ENCODE peak calls at places on chromosomes 5 and 9, in nine cellular contexts. One of them, this sample, is unnamed.

GRCh38 chr9:134186471-134187109 is 22.2 kb upstream of the RNU6ATAC start:
- DNase-seq in iPS DF 6.9: no peak
- DNase-seq in GM12878: no peak
- DNase-seq in aorta: peak
- DNase-seq in AG10803: no peak
- DNase-seq in choroid plexus epithelial cell: no peak
- DNase-seq in A549: no peak
- DNase-seq in Karpas-422: no peak
- DNase-seq in CD8-positive, alpha-beta T cell: no peak
- DNase-seq in this sample: no peak

GRCh38 chr5:26121343-26121742 is 917.0 kb downstream of the CDH9 start:
- DNase-seq in GM12878: no peak
- DNase-seq in Karpas-422: no peak
- DNase-seq in AG10803: no peak
- DNase-seq in CD8-positive, alpha-beta T cell: no peak
- DNase-seq in A549: no peak
- DNase-seq in choroid plexus epithelial cell: no peak
- DNase-seq in aorta: no peak
- DNase-seq in iPS DF 6.9: no peak
- DNase-seq in this sample: no peak

GRCh38 chr9:38020251-38021076 is 48.6 kb downstream of the SHB start:
- DNase-seq in A549: no peak
- DNase-seq in GM12878: no peak
- DNase-seq in AG10803: no peak
- DNase-seq in choroid plexus epithelial cell: no peak
- DNase-seq in aorta: no peak
- DNase-seq in CD8-positive, alpha-beta T cell: no peak
- DNase-seq in iPS DF 6.9: no peak
- DNase-seq in Karpas-422: peak
- DNase-seq in this sample: no peak

GRCh38 chr9:21830589-21830988 is 28.2 kb downstream of the MTAP start:
- DNase-seq in A549: peak
- DNase-seq in Karpas-422: no peak
- DNase-seq in iPS DF 6.9: no peak
- DNase-seq in AG10803: no peak
- DNase-seq in aorta: no peak
- DNase-seq in choroid plexus epithelial cell: no peak
- DNase-seq in GM12878: no peak
- DNase-seq in CD8-positive, alpha-beta T cell: no peak
- DNase-seq in this sample: no peak

GRCh38 chr5:59795141-59795540 is 98.4 kb downstream of the PDE4D start:
- DNase-seq in iPS DF 6.9: no peak
- DNase-seq in AG10803: no peak
- DNase-seq in Karpas-422: no peak
- DNase-seq in aorta: no peak
- DNase-seq in CD8-positive, alpha-beta T cell: no peak
- DNase-seq in GM12878: no peak
- DNase-seq in choroid plexus epithelial cell: no peak
- DNase-seq in A549: no peak
- DNase-seq in this sample: no peak

GRCh38 chr9:89421595-89421994 is 76.3 kb downstream of the SEMA4D start:
- DNase-seq in Karpas-422: no peak
- DNase-seq in GM12878: no peak
- DNase-seq in CD8-positive, alpha-beta T cell: no peak
- DNase-seq in aorta: no peak
- DNase-seq in A549: no peak
- DNase-seq in choroid plexus epithelial cell: peak
- DNase-seq in iPS DF 6.9: no peak
- DNase-seq in AG10803: no peak
- DNase-seq in this sample: no peak

GRCh38 chr5:52809884-52810283 is 22.2 kb downstream of the ITGA1 start:
- DNase-seq in A549: no peak
- DNase-seq in aorta: no peak
- DNase-seq in iPS DF 6.9: no peak
- DNase-seq in GM12878: no peak
- DNase-seq in CD8-positive, alpha-beta T cell: no peak
- DNase-seq in choroid plexus epithelial cell: peak
- DNase-seq in AG10803: peak
- DNase-seq in Karpas-422: no peak
- DNase-seq in this sample: no peak

GRCh38 chr9:86893811-86894490 is 53.4 kb downstream of the GAS1 start:
- DNase-seq in CD8-positive, alpha-beta T cell: no peak
- DNase-seq in choroid plexus epithelial cell: no peak
- DNase-seq in GM12878: no peak
- DNase-seq in Karpas-422: no peak
- DNase-seq in aorta: no peak
- DNase-seq in iPS DF 6.9: peak
- DNase-seq in AG10803: peak
- DNase-seq in A549: no peak
- DNase-seq in this sample: no peak

GRCh38 chr5:95920822-95921221 is 40.8 kb downstream of the ELL2 start:
- DNase-seq in A549: no peak
- DNase-seq in CD8-positive, alpha-beta T cell: no peak
- DNase-seq in choroid plexus epithelial cell: no peak
- DNase-seq in iPS DF 6.9: no peak
- DNase-seq in AG10803: no peak
- DNase-seq in GM12878: no peak
- DNase-seq in Karpas-422: no peak
- DNase-seq in aorta: no peak
- DNase-seq in this sample: no peak

GRCh38 chr5:29382735-29383280 is 1810.7 kb upstream of the CDH6 start:
- DNase-seq in Karpas-422: no peak
- DNase-seq in aorta: no peak
- DNase-seq in AG10803: no peak
- DNase-seq in choroid plexus epithelial cell: no peak
- DNase-seq in GM12878: no peak
- DNase-seq in iPS DF 6.9: no peak
- DNase-seq in CD8-positive, alpha-beta T cell: no peak
- DNase-seq in A549: no peak
- DNase-seq in this sample: no peak

GRCh38 chr5:106759581-106759980 is 911.2 kb downstream of the EFNA5 start:
- DNase-seq in GM12878: no peak
- DNase-seq in choroid plexus epithelial cell: peak
- DNase-seq in CD8-positive, alpha-beta T cell: no peak
- DNase-seq in aorta: peak
- DNase-seq in iPS DF 6.9: no peak
- DNase-seq in A549: no peak
- DNase-seq in AG10803: no peak
- DNase-seq in Karpas-422: no peak
- DNase-seq in this sample: no peak

GRCh38 chr9:117081641-117082317 is 333.1 kb downstream of the ASTN2 start:
- DNase-seq in Karpas-422: no peak
- DNase-seq in choroid plexus epithelial cell: peak
- DNase-seq in aorta: no peak
- DNase-seq in GM12878: no peak
- DNase-seq in CD8-positive, alpha-beta T cell: no peak
- DNase-seq in iPS DF 6.9: no peak
- DNase-seq in AG10803: no peak
- DNase-seq in A549: no peak
- DNase-seq in this sample: no peak

GRCh38 chr5:54234304-54234938 is 76.0 kb downstream of the ARL15 start:
- DNase-seq in CD8-positive, alpha-beta T cell: no peak
- DNase-seq in choroid plexus epithelial cell: peak
- DNase-seq in aorta: no peak
- DNase-seq in GM12878: no peak
- DNase-seq in Karpas-422: peak
- DNase-seq in iPS DF 6.9: no peak
- DNase-seq in AG10803: peak
- DNase-seq in A549: peak
- DNase-seq in this sample: no peak

GRCh38 chr9:96327694-96328352 is 25.8 kb upstream of the HSD17B3 start:
- DNase-seq in Karpas-422: peak
- DNase-seq in CD8-positive, alpha-beta T cell: peak
- DNase-seq in A549: peak
- DNase-seq in AG10803: peak
- DNase-seq in choroid plexus epithelial cell: peak
- DNase-seq in GM12878: peak
- DNase-seq in aorta: no peak
- DNase-seq in iPS DF 6.9: no peak
- DNase-seq in this sample: no peak

GRCh38 chr9:99478469-99479027 is 256.5 kb downstream of the SEC61B start:
- DNase-seq in A549: no peak
- DNase-seq in CD8-positive, alpha-beta T cell: no peak
- DNase-seq in Karpas-422: no peak
- DNase-seq in GM12878: no peak
- DNase-seq in aorta: no peak
- DNase-seq in choroid plexus epithelial cell: no peak
- DNase-seq in AG10803: no peak
- DNase-seq in iPS DF 6.9: no peak
- DNase-seq in this sample: no peak

GRCh38 chr9:131731237-131731995 is 8.5 kb downstream of the RAPGEF1 start:
- DNase-seq in Karpas-422: no peak
- DNase-seq in iPS DF 6.9: no peak
- DNase-seq in AG10803: no peak
- DNase-seq in A549: no peak
- DNase-seq in aorta: no peak
- DNase-seq in CD8-positive, alpha-beta T cell: peak
- DNase-seq in GM12878: no peak
- DNase-seq in choroid plexus epithelial cell: no peak
- DNase-seq in this sample: no peak

DNA sequence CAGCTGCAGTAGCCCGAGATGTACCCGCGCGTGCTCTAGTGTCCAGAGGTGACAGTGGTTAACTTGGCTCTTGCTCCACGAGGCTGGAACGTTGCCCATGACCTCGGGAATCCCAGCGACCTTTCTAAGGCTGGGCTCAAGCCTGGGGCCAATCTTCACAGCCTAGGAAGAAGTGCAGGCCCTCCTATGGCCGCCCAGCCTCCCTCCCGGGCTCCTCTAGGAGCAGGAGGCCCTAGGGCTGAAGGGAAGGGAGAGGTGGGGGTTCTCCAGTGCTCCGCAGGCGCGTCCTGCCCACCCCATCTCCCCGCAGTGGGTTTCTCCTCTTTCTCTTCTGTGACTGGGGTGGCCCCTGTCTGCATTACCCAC is 13.3 kb downstream of the NR2F1 start:
- DNase-seq in AG10803: no peak
- DNase-seq in A549: no peak
- DNase-seq in iPS DF 6.9: no peak
- DNase-seq in Karpas-422: no peak
- DNase-seq in choroid plexus epithelial cell: peak
- DNase-seq in aorta: no peak
- DNase-seq in CD8-positive, alpha-beta T cell: no peak
- DNase-seq in GM12878: no peak
- DNase-seq in this sample: no peak
- H3K4me3 ChIP-seq in AG10803: no peak
- H3K4me3 ChIP-seq in A549: no peak
- H3K4me3 ChIP-seq in iPS DF 6.9: no peak
- H3K4me3 ChIP-seq in Karpas-422: no peak
- H3K4me3 ChIP-seq in choroid plexus epithelial cell: no peak
- H3K4me3 ChIP-seq in aorta: no peak
- H3K4me3 ChIP-seq in CD8-positive, alpha-beta T cell: no peak
- H3K4me3 ChIP-seq in GM12878: no peak
- H3K4me3 ChIP-seq in this sample: no peak

GRCh38 chr9:14348241-14349140 is 34.5 kb upstream of the NFIB start:
- DNase-seq in GM12878: no peak
- DNase-seq in A549: no peak
- DNase-seq in Karpas-422: no peak
- DNase-seq in choroid plexus epithelial cell: peak
- DNase-seq in iPS DF 6.9: no peak
- DNase-seq in aorta: peak
- DNase-seq in AG10803: no peak
- DNase-seq in CD8-positive, alpha-beta T cell: no peak
- DNase-seq in this sample: no peak

GRCh38 chr9:14351206-14351605 is 37.3 kb upstream of the NFIB start:
- DNase-seq in Karpas-422: no peak
- DNase-seq in CD8-positive, alpha-beta T cell: no peak
- DNase-seq in A549: no peak
- DNase-seq in iPS DF 6.9: no peak
- DNase-seq in GM12878: no peak
- DNase-seq in choroid plexus epithelial cell: no peak
- DNase-seq in aorta: no peak
- DNase-seq in AG10803: no peak
- DNase-seq in this sample: no peak

GRCh38 chr9:14349141-14349817 is 35.3 kb upstream of the NFIB start:
- DNase-seq in iPS DF 6.9: no peak
- DNase-seq in Karpas-422: no peak
- DNase-seq in aorta: no peak
- DNase-seq in GM12878: no peak
- DNase-seq in choroid plexus epithelial cell: no peak
- DNase-seq in CD8-positive, alpha-beta T cell: no peak
- DNase-seq in AG10803: no peak
- DNase-seq in A549: no peak
- DNase-seq in this sample: no peak

GRCh38 chr9:14350766-14351165 is 36.8 kb upstream of the NFIB start:
- DNase-seq in choroid plexus epithelial cell: no peak
- DNase-seq in Karpas-422: no peak
- DNase-seq in GM12878: no peak
- DNase-seq in A549: no peak
- DNase-seq in CD8-positive, alpha-beta T cell: no peak
- DNase-seq in iPS DF 6.9: no peak
- DNase-seq in AG10803: no peak
- DNase-seq in aorta: no peak
- DNase-seq in this sample: no peak

GRCh38 chr9:14349818-14350333 is 35.9 kb upstream of the NFIB start:
- DNase-seq in CD8-positive, alpha-beta T cell: no peak
- DNase-seq in AG10803: no peak
- DNase-seq in Karpas-422: no peak
- DNase-seq in GM12878: no peak
- DNase-seq in iPS DF 6.9: no peak
- DNase-seq in aorta: no peak
- DNase-seq in choroid plexus epithelial cell: no peak
- DNase-seq in A549: no peak
- DNase-seq in this sample: no peak
- H3K4me3 ChIP-seq in CD8-positive, alpha-beta T cell: no peak
- H3K4me3 ChIP-seq in AG10803: no peak
- H3K4me3 ChIP-seq in Karpas-422: no peak
- H3K4me3 ChIP-seq in GM12878: no peak
- H3K4me3 ChIP-seq in iPS DF 6.9: peak
- H3K4me3 ChIP-seq in aorta: peak
- H3K4me3 ChIP-seq in choroid plexus epithelial cell: no peak
- H3K4me3 ChIP-seq in A549: no peak
- H3K4me3 ChIP-seq in this sample: peak

GRCh38 chr5:1666812-1667588 is 132.6 kb downstream of the MRPL36 start:
- DNase-seq in CD8-positive, alpha-beta T cell: peak
- DNase-seq in Karpas-422: peak
- DNase-seq in AG10803: no peak
- DNase-seq in aorta: peak
- DNase-seq in GM12878: no peak
- DNase-seq in iPS DF 6.9: no peak
- DNase-seq in A549: peak
- DNase-seq in choroid plexus epithelial cell: no peak
- DNase-seq in this sample: no peak
- H3K4me3 ChIP-seq in CD8-positive, alpha-beta T cell: no peak
- H3K4me3 ChIP-seq in Karpas-422: no peak
- H3K4me3 ChIP-seq in AG10803: no peak
- H3K4me3 ChIP-seq in aorta: no peak
- H3K4me3 ChIP-seq in GM12878: no peak
- H3K4me3 ChIP-seq in iPS DF 6.9: peak
- H3K4me3 ChIP-seq in A549: peak
- H3K4me3 ChIP-seq in choroid plexus epithelial cell: no peak
- H3K4me3 ChIP-seq in this sample: peak

DNA sequence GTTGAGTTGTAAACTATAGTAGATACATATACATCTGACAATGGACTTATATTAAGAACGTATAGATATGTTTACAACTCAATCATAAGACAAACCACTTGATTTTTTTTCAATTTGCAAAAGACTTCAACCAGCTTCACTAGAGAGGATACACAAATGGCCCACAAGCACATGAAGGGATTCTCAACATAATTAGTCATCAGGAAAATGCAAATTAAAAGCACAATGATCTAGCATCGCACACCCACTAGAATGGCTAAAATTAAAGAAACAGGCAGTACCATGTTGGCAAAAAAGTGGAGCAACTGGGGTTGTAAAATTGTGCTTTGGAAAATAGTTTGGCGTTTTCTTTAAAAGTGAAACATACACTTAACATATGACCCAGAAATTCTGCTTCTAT is 80.0 kb upstream of the TRIO start:
- DNase-seq in aorta: no peak
- DNase-seq in A549: no peak
- DNase-seq in GM12878: no peak
- DNase-seq in iPS DF 6.9: no peak
- DNase-seq in choroid plexus epithelial cell: no peak
- DNase-seq in Karpas-422: no peak
- DNase-seq in AG10803: peak
- DNase-seq in CD8-positive, alpha-beta T cell: no peak
- DNase-seq in this sample: no peak
- H3K4me3 ChIP-seq in aorta: no peak
- H3K4me3 ChIP-seq in A549: no peak
- H3K4me3 ChIP-seq in GM12878: no peak
- H3K4me3 ChIP-seq in iPS DF 6.9: no peak
- H3K4me3 ChIP-seq in choroid plexus epithelial cell: no peak
- H3K4me3 ChIP-seq in Karpas-422: no peak
- H3K4me3 ChIP-seq in AG10803: no peak
- H3K4me3 ChIP-seq in CD8-positive, alpha-beta T cell: no peak
- H3K4me3 ChIP-seq in this sample: no peak